ENCODE peak calls at places on chromosomes 3 and 15, in six cellular contexts. Q, O, Z, L, U and J are unnamed samples.

GRCh38 chr3:65935724-65936123 is 103.0 kb downstream of the MAGI1 start:
- DNase-seq in O (no peak), U (no peak), Z (no peak), L (no peak), Q (no peak), J (no peak)

GRCh38 chr3:101903426-101903825 is 54.1 kb downstream of the NFKBIZ start:
- DNase-seq in O (no peak), L (peak), U (no peak), Z (no peak), Q (peak), J (no peak)

GRCh38 chr3:33892655-33893054 is 94.2 kb downstream of the PDCD6IP start:
- DNase-seq in Z (no peak), U (no peak), Q (no peak), O (no peak), L (no peak), J (no peak)

GRCh38 chr15:75727031-75727531 is 14.4 kb upstream of the CSPG4 start:
- DNase-seq in Z (no peak), L (no peak), O (no peak), Q (no peak), U (no peak), J (no peak)

GRCh38 chr3:171839270-171839669 is 3.9 kb upstream of the TMEM212 start:
- DNase-seq in U (no peak), Z (no peak), O (no peak), L (no peak), Q (no peak), J (no peak)

GRCh38 chr3:48552111-48552911 is 4.3 kb downstream of the PFKFB4 start:
- DNase-seq in U (peak), Z (peak), O (no peak), L (no peak), Q (no peak), J (no peak)

GRCh38 chr15:59152694-59153450 is 47.9 kb downstream of the CCNB2 start:
- DNase-seq in Z (no peak), L (no peak), U (no peak), Q (no peak), O (no peak), J (no peak)

GRCh38 chr3:186772281-186772885 is 11.0 kb upstream of the EIF4A2 start:
- DNase-seq in U (no peak), L (no peak), Q (no peak), Z (no peak), O (peak), J (no peak)

GRCh38 chr3:63278171-63278999 is at the start of gene SYNPR:
- DNase-seq in O (peak), Z (peak), L (no peak), U (peak), Q (no peak), J (no peak)

GRCh38 chr3:46359748-46360509 is 6.0 kb downstream of the CCR2 start:
- DNase-seq in O (no peak), Z (peak), U (no peak), L (no peak), Q (peak), J (peak)

GRCh38 chr3:188656196-188656982 is 502.4 kb downstream of the LPP start:
- DNase-seq in Q (peak), O (no peak), U (no peak), Z (no peak), L (peak), J (no peak)

GRCh38 chr3:98612587-98612986 is 19.2 kb upstream of the CPOX start:
- DNase-seq in Q (no peak), Z (peak), O (peak), L (no peak), U (peak), J (no peak)

GRCh38 chr15:70826634-70827033 is 27.3 kb downstream of the LARP6 start:
- DNase-seq in Q (peak), Z (no peak), O (no peak), U (no peak), L (peak), J (no peak)

GRCh38 chr15:40511472-40512133 is 40.8 kb downstream of the CHST14 start:
- DNase-seq in U (peak), Z (peak), L (peak), O (peak), Q (no peak), J (no peak)

GRCh38 chr3:70716832-70717231 is 404.4 kb upstream of the MDFIC2 start:
- DNase-seq in L (peak), Q (peak), O (no peak), U (no peak), Z (no peak), J (no peak)

GRCh38 chr3:52195823-52196331 is 2.1 kb upstream of the ALAS1 start:
- DNase-seq in Q (peak), L (peak), Z (no peak), O (no peak), U (no peak), J (no peak)

GRCh38 chr3:178966299-178967183 is 105.1 kb downstream of the ZMAT3 start:
- DNase-seq in Z (peak), U (no peak), Q (peak), L (peak), O (no peak), J (no peak)

GRCh38 chr3:67610458-67610857 is 44.0 kb downstream of the SUCLG2 start:
- DNase-seq in Z (no peak), U (no peak), Q (peak), L (peak), O (no peak), J (no peak)

GRCh38 chr3:98657429-98657828 is 64.0 kb upstream of the CPOX start:
- DNase-seq in O (peak), Z (peak), U (peak), L (no peak), Q (no peak), J (peak)

GRCh38 chr3:12371525-12372140 is 82.8 kb downstream of the PPARG start:
- DNase-seq in Q (peak), L (peak), U (no peak), O (no peak), Z (no peak), J (no peak)

GRCh38 chr15:66685638-66686150 is 16.3 kb upstream of the SMAD6 start:
- DNase-seq in U (no peak), O (no peak), L (no peak), Z (no peak), Q (no peak), J (no peak)

GRCh38 chr3:112735927-112736326 is 95.0 kb upstream of the CCDC80 start:
- DNase-seq in L (no peak), O (no peak), U (no peak), Z (no peak), Q (no peak), J (no peak)

GRCh38 chr15:60548101-60548500 is 69.2 kb upstream of the ICE2 start:
- DNase-seq in O (no peak), L (no peak), Q (no peak), Z (no peak), U (no peak), J (no peak)

GRCh38 chr15:28049594-28049993 is 49.5 kb downstream of the OCA2 start:
- DNase-seq in U (no peak), Z (no peak), Q (no peak), O (no peak), L (no peak), J (no peak)

GRCh38 chr3:120460862-120461261 is 10.1 kb upstream of the FSTL1 start:
- DNase-seq in O (no peak), Z (no peak), L (no peak), U (no peak), Q (no peak), J (no peak)

GRCh38 chr3:107954845-107955244 is 136.0 kb downstream of the CD47 start:
- DNase-seq in Z (no peak), Q (no peak), L (no peak), O (no peak), U (no peak), J (no peak)

GRCh38 chr3:136266468-136266867 is 16.3 kb downstream of the PCCB start:
- DNase-seq in O (no peak), Q (peak), L (peak), Z (no peak), U (no peak), J (no peak)

GRCh38 chr3:58528629-58529028 is 8.4 kb downstream of the ACOX2 start:
- DNase-seq in Q (peak), O (no peak), Z (no peak), L (peak), U (no peak), J (no peak)

GRCh38 chr3:48469046-48469915 is 22.7 kb downstream of the ATRIP start:
- DNase-seq in U (no peak), L (no peak), Z (no peak), Q (no peak), O (no peak), J (no peak)

GRCh38 chr15:30030350-30030749 is 52.4 kb upstream of the GOLGA8J start:
- DNase-seq in Z (no peak), Q (no peak), O (no peak), L (no peak), U (no peak), J (no peak)

GRCh38 chr15:76151599-76151974 is 91.8 kb downstream of the TMEM266 start:
- DNase-seq in Q (no peak), U (peak), L (no peak), O (peak), Z (peak), J (no peak)

GRCh38 chr15:68536331-68537095 is 42.3 kb upstream of the CORO2B start:
- DNase-seq in Z (no peak), U (no peak), Q (peak), L (peak), O (no peak), J (no peak)

DNA sequence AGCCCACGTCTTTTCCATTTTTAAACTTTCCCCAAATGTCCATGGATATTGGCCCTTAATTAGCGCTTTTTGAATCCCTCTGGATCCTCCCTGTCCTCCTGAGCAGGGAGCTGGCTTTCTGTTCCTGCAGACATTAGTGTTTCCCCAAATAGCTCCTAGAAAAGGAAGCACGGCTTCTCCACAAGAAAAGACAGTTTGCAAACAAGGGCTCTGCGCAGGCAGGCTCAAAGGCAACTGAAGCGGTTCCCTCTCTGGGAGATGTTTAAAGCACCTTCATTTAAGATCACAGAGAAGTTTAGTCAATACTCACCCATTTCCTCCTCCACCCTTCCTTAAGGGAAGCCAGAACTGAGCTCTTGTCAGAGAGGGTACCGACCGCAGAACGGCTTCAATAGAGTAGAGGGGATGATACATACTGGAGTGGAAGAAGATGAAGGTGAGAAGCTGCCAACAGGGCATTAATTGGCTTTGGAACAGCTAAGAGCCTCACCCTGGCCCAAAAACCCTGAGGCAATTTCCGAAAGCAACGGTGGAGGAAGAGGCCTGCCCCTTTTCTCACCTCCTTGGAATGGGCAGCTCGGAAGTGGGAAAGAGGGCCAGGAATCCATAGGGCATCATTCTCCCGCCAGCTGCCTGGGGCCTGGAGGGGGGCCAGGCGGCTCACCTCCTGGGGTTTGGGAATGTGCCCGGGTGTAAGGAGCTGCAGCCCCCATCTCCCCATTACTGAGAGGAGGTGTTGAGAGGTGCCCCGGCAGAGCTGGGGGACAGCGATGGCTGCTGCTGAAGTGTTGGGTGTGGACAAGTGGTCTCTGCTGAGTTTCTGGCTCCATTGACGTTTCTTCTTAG is 4.9 kb upstream of the EPHB3 start:
- DNase-seq in Q (no peak), U (peak), Z (no peak), O (no peak), L (no peak), J (no peak)
- H2BK15ac ChIP-seq in Q (no peak), U (no peak), Z (no peak), O (no peak), L (no peak), J (no peak)

DNA sequence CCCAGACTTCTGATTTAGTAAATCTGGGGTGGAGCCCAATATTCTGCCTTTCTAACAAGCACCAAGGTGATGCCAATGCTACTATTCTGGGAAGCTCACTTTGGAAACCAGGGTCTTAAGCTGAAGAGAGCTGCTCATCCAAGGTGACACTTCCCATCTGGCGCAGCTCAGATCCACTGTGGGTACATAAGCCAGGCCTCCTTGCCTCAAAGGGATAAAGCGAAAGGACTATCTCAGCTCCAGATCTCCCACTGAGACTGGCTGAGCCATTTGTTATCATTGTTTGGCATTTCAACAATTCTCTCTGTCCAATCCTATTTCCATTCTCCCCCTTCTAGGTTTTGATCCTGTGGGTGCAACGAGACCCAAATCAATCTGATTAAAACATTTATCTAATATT is 323.8 kb downstream of the GBE1 start:
- DNase-seq in Q (no peak), Z (peak), U (no peak), L (no peak), O (no peak), J (no peak)
- H3K23ac ChIP-seq in Q (no peak), Z (no peak), U (no peak), L (no peak), O (no peak), J (no peak)

GRCh38 chr15:33282226-33283020 is 28.3 kb upstream of the RYR3 start:
- DNase-seq in O (no peak), U (no peak), Z (no peak), Q (no peak), L (no peak), J (no peak)

GRCh38 chr15:33278816-33279612 is 31.8 kb upstream of the RYR3 start:
- DNase-seq in Z (peak), O (peak), U (no peak), Q (peak), L (peak), J (no peak)

GRCh38 chr15:33279613-33280205 is 31.1 kb upstream of the RYR3 start:
- DNase-seq in O (no peak), L (peak), Q (no peak), Z (no peak), U (no peak), J (no peak)

GRCh38 chr15:33283603-33284002 is 27.2 kb upstream of the RYR3 start:
- DNase-seq in Q (no peak), U (no peak), L (no peak), O (no peak), Z (no peak), J (no peak)

DNA sequence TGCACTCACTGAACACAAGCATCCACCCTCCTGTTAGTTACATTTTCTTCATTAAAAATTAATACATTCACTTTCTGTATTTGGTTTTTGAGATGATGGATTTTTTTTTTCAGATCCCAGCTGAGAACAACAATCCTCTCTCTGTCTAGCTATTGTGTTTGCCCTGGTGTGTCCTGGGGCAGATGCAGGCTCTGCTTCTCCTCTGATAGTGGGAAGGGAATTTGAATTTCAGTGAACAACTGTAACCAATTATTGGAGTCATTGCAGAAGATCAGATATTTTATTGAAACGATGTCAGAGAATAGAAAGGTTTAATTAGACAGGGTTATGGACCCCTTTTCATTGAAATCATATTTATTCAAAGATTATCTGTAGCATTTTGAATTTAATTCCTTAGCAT is 33.1 kb upstream of the RYR3 start:
- DNase-seq in O (no peak), Z (no peak), L (no peak), U (no peak), Q (no peak), J (no peak)
- H3K27ac ChIP-seq in O (no peak), Z (no peak), L (no peak), U (no peak), Q (no peak), J (no peak)

GRCh38 chr15:47486051-47486450 is 231.3 kb upstream of the SEMA6D start:
- DNase-seq in L (no peak), Z (no peak), O (no peak), Q (no peak), U (no peak), J (no peak)

GRCh38 chr15:47484119-47484518 is 233.2 kb upstream of the SEMA6D start:
- DNase-seq in L (peak), O (no peak), Z (peak), Q (peak), U (no peak), J (no peak)

GRCh38 chr15:47484997-47485396 is 232.3 kb upstream of the SEMA6D start:
- DNase-seq in O (no peak), Z (no peak), U (no peak), L (no peak), Q (peak), J (no peak)

GRCh38 chr15:47485419-47485818 is 231.9 kb upstream of the SEMA6D start:
- DNase-seq in O (no peak), L (no peak), Q (peak), U (no peak), Z (no peak), J (no peak)
- H2BK15ac ChIP-seq in O (no peak), L (no peak), Q (no peak), U (no peak), Z (no peak), J (no peak)

GRCh38 chr15:52976050-52976449 is 185.9 kb upstream of the ONECUT1 start:
- DNase-seq in Z (no peak), Q (no peak), L (no peak), U (no peak), O (no peak), J (no peak)

GRCh38 chr15:52980446-52980845 is 190.3 kb upstream of the ONECUT1 start:
- DNase-seq in O (no peak), L (no peak), U (no peak), Z (no peak), Q (no peak), J (no peak)
- H3K23ac ChIP-seq in O (no peak), L (no peak), U (no peak), Z (no peak), Q (no peak), J (no peak)

GRCh38 chr3:100399341-100400071 is 1.4 kb downstream of the TOMM70 start:
- DNase-seq in O (no peak), Q (no peak), U (no peak), L (no peak), Z (no peak), J (no peak)

GRCh38 chr3:100395674-100396073 is 5.2 kb downstream of the TOMM70 start:
- DNase-seq in U (no peak), O (no peak), Q (no peak), Z (no peak), L (no peak), J (no peak)

GRCh38 chr3:100400782-100401673 is at the start of the genes LNP1 and TOMM70:
- DNase-seq in Z (peak), Q (peak), O (peak), U (peak), L (peak), J (peak)

GRCh38 chr3:100400424-100400781 is 486 bp downstream of the TOMM70 start:
- DNase-seq in L (peak), U (peak), O (no peak), Z (peak), Q (peak), J (peak)

DNA sequence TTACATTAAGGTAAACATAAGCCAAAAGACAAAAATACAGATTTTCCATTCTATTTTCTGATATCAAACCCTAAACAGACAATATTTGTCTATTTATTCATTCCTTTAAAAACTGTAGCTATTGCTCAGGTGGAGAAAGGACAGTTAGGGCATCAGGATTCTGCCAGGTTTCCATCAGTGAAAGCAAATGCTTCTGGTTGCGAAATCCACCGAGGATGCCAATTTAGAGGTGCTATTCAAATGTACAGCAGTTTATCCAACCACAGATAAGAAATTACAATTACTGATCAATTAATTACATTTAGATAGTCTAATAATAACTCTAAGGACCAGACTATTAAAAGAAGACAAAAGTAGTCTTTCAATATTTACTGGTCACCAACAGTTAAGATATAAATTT is 3.9 kb downstream of the TOMM70 start:
- DNase-seq in O (no peak), Q (no peak), U (no peak), Z (no peak), L (no peak), J (no peak)
- H3K27ac ChIP-seq in O (no peak), Q (no peak), U (no peak), Z (no peak), L (no peak), J (no peak)

GRCh38 chr15:87212041-87212440 is 1044.5 kb downstream of the NTRK3 start:
- DNase-seq in O (no peak), L (no peak), U (no peak), Q (no peak), Z (no peak), J (no peak)
- H2BK15ac ChIP-seq in O (no peak), L (no peak), U (no peak), Q (no peak), Z (no peak), J (no peak)

DNA sequence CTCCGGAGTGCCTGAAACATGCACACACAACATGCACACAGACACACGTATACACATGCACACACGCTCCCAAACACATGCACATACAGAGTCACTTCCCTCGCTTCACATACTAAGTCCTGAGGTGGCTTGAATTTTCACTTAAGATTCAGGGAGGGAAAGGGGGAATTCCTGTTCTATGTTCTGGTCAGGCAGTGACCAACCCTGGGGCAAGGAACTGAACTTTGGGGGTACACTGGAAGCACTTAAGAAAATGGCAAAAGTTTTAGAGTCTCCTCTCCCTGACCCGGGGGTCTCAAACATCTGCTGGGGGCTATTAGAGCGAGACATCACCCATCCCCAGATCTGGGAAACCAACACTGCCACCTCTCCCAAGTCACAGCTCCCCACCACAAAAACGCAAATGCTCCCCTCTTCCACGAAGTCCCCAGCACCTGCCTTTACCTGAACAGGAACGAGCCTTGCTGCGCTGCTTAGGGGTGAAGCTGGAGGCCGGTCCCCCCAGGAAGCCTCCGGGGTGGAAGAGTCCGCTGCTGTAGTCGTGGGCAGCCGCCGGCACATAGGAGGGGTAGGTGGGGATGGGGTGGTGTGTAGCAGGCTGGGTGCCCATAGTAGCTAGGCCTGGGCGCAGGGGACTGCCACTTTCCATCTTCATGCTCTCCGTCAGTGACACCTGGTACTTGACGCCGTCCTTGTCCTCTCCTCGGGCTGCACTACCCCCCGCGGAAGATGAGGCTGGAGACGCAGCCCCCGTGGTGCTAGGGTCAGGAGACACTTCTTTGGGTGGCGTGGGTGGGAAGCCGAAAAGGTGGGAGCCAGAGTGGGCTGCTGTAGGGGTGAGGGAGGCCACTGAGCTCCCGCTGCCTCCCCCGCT is 7.5 kb downstream of the GATA2 start:
- DNase-seq in Q (no peak), O (no peak), U (no peak), L (no peak), Z (no peak), J (no peak)
- H3K23ac ChIP-seq in Q (peak), O (no peak), U (no peak), L (no peak), Z (no peak), J (peak)